ENCODE peak calls at places on chromosomes 1 and 21, in five cellular contexts. R, S, C, X and H are unnamed samples.
A peak's percentile ranks its signal among the peaks of the same experiment; 100 is the strongest.

GRCh38 chr1:40140211-40140709 is 20.9 kb upstream of the RLF start:
- DNase-seq in S (no peak), X (no peak), C (no peak), R (no peak), H (no peak)

GRCh38 chr1:44483089-44483488 is 78.0 kb downstream of the RNF220 start:
- DNase-seq in C (no peak), S (no peak), R (no peak), X (no peak), H (no peak)

GRCh38 chr1:221741364-221741970 is 422 bp downstream of the DUSP10 start:
- DNase-seq in R (peak; percentile 36), X (peak; percentile 31), S (peak; percentile 51), C (peak; percentile 17), H (no peak)

GRCh38 chr1:7576946-7577657 is 194.0 kb upstream of the VAMP3 start:
- DNase-seq in C (no peak), R (no peak), S (no peak), X (no peak), H (peak; percentile 8)

GRCh38 chr21:41846033-41846317 is 33.2 kb downstream of the PRDM15 start:
- DNase-seq in S (no peak), X (no peak), R (no peak), C (no peak), H (no peak)

GRCh38 chr1:59013276-59013927 is 229.6 kb upstream of the JUN start:
- DNase-seq in C (peak; percentile 5), S (no peak), R (peak; percentile 49), X (peak; percentile 30), H (peak; percentile 66)

GRCh38 chr1:202698276-202698675 is 12.0 kb downstream of the SYT2 start:
- DNase-seq in S (no peak), C (no peak), X (no peak), R (no peak), H (no peak)

GRCh38 chr1:212721388-212722247 is 22.0 kb upstream of the BATF3 start:
- DNase-seq in R (no peak), S (no peak), X (no peak), C (no peak), H (no peak)

GRCh38 chr1:178028973-178029481 is 59.2 kb upstream of the SEC16B start:
- DNase-seq in X (no peak), C (no peak), R (no peak), S (no peak), H (no peak)

GRCh38 chr1:71428029-71428428 is 347.2 kb upstream of the ZRANB2 start:
- DNase-seq in R (no peak), S (no peak), C (no peak), X (no peak), H (no peak)

GRCh38 chr1:107997846-107998245 is 32.9 kb upstream of the VAV3 start:
- DNase-seq in C (no peak), S (no peak), X (no peak), R (no peak), H (no peak)

GRCh38 chr1:166839600-166840308 is 479 bp downstream of the POGK start:
- DNase-seq in S (no peak), R (peak; percentile 45), C (peak; percentile 46), X (peak; percentile 63), H (peak; percentile 48)

GRCh38 chr1:248863011-248863881 is 4.4 kb upstream of the ZNF692 start:
- DNase-seq in C (peak; percentile 64), S (peak; percentile 50), R (peak; percentile 93), X (peak; percentile 78), H (peak; percentile 82)

GRCh38 chr1:197284325-197284724 is 16.3 kb downstream of the CRB1 start:
- DNase-seq in R (no peak), S (no peak), X (no peak), C (no peak), H (no peak)

DNA sequence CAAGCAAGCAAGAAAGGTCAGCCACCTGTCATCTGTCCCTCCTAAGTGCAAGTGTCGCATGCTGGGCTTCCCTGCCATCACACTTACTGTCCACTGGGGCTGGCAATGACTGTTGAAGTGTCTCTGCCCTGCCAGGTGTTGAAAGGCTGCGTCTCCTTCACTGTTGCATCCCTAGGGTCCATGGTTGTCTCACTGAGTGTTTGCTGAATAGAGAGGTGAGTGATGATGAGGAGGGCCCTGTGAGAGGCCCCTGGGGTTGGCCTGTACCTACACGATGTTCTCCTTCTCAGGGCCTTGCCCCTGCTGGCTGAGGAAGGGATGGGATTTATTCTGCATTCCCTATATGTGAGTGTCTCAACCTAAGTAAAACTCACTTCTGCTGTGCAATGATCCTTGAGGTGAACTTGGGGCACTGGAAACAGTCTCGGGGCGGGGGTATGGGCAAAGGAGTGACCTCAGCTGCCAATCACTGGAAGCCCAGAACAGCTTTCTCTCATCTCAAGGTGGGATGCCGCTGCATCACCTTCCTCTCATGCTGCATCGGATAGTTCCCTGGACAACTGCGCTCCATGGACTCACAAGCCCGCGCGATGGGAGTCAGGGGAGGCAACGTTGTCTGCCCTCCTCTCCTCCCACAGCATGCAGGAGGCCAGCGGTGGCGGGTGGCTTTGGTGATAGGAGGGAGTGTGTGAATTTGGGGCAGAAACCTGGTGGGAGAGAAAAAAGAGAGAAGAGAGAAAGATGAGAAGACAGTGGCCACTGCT is 35.9 kb upstream of the SOX13 start:
- DNase-seq in R (no peak), S (no peak), C (no peak), X (no peak), H (no peak)
- TF ChIP-seq CTCF in R (no peak), S (no peak), C (no peak), X (no peak), H (no peak)

GRCh38 chr1:27559466-27560030 is 44.4 kb downstream of the AHDC1 start:
- DNase-seq in C (no peak), R (no peak), X (no peak), S (no peak), H (no peak)
- TF ChIP-seq CTCF in C (no peak), R (no peak), X (no peak), S (no peak), H (no peak)

DNA sequence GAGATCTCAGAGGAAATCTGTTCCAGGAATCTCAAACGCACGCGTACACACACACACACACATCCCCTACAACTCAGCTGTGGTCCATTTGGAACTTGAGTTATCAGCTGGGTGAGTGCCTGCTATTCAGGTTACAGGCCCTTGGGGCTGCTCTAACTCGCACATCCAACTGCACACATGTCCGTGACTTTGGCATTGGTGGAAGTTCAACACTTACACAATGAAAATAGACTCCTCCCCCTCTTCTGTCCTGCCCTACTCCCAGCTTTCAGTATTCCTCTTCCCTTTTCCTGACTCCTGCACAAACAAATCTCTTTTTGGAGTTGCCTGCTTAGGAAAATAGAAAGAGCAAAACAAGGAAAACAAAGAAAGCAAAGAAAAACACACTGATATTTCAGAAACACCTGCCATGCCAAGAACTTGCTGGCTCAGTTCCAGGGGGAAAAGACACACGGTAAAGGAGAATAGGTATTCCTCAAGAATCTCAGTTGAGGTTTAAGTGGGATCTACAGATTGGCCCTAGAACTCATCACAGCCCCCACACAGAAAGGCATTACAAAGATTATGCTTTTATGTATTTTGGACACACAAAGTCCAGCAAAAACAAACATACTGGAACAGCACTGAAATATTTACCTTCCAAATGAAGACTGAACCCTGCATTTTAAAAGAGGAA is 140.8 kb downstream of the TGFBR3 start:
- DNase-seq in C (no peak), X (no peak), R (peak; percentile 81), S (no peak), H (no peak)
- TF ChIP-seq CTCF in C (no peak), X (no peak), R (no peak), S (no peak), H (no peak)

GRCh38 chr1:29120955-29121485 is 2.7 kb downstream of the TMEM200B start:
- DNase-seq in R (no peak), S (no peak), C (peak; percentile 77), X (peak; percentile 78), H (no peak)

GRCh38 chr1:29120367-29120766 is 3.3 kb downstream of the TMEM200B start:
- DNase-seq in C (no peak), S (no peak), R (no peak), X (no peak), H (no peak)

GRCh38 chr1:29114654-29115053 is 9.0 kb downstream of the TMEM200B start:
- DNase-seq in R (no peak), X (no peak), S (no peak), C (no peak), H (no peak)

GRCh38 chr1:29119365-29119929 is 4.3 kb downstream of the TMEM200B start:
- DNase-seq in R (peak; percentile 52), S (no peak), C (no peak), X (no peak), H (no peak)

GRCh38 chr1:29117381-29117780 is 6.3 kb downstream of the TMEM200B start:
- DNase-seq in S (no peak), X (no peak), R (no peak), C (no peak), H (no peak)
- TF ChIP-seq CTCF in S (no peak), X (no peak), R (no peak), C (no peak), H (no peak)

DNA sequence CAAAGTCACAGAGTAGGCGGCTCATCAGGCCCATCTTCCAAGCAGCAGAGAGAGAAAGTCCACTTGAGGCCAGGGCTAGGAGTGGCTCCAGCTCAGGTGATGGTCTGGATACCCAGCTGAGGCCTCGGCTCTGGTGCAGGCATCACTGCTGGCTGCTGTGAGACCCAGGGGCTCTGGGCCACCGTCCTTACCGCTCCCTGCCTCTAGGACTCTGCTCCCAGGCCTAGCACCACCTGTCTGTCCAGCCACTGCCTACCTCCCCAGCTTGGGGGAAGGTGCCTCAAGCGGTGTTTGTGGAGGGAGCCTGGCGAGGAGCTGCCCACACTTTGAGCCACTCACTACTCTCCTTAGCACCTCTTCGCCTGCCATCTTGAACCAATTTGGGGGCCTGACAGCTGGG is 57.9 kb downstream of the DMRTB1 start:
- DNase-seq in C (no peak), R (no peak), X (no peak), S (no peak), H (no peak)
- TF ChIP-seq CTCF in C (no peak), R (no peak), X (no peak), S (no peak), H (no peak)

GRCh38 chr1:101993703-101994102 is 3.0 kb downstream of the OLFM3 start:
- DNase-seq in C (no peak), X (no peak), R (no peak), S (no peak), H (no peak)
- TF ChIP-seq CTCF in C (no peak), X (no peak), R (no peak), S (no peak), H (no peak)

GRCh38 chr1:17119744-17120482 is 662 bp upstream of the PADI2 start:
- DNase-seq in R (no peak), X (peak; percentile 72), C (no peak), S (peak; percentile 57), H (no peak)
- TF ChIP-seq CTCF in R (no peak), X (no peak), C (no peak), S (no peak), H (no peak)